ENCODE peak calls at places on chromosomes 11 and 22, in five cellular contexts. F is fibroblast of lung, Q is left ventricle myocardium inferior, D is NB4, T is psoas muscle. H is an unnamed sample.

GRCh38 chr22:36052505-36052941 is 23.9 kb upstream of the RBFOX2 start:
- DNase-seq in Q (no peak), T (no peak), D (peak; percentile 72), F (peak; percentile 76), H (no peak)

GRCh38 chr22:24418786-24419479 is 8.5 kb upstream of the ADORA2A start:
- DNase-seq in F (no peak), D (no peak), Q (no peak), T (no peak), H (no peak)

GRCh38 chr11:68398870-68399865 is 61.4 kb upstream of the PPP6R3 start:
- DNase-seq in Q (peak; percentile 82), D (no peak), F (no peak), T (peak; percentile 61), H (no peak)

GRCh38 chr22:27879923-27880322 is 39.1 kb downstream of the PITPNB start:
- DNase-seq in F (peak; percentile 49), D (peak; percentile 50), T (no peak), Q (no peak), H (no peak)

GRCh38 chr11:69819541-69820070 is 390 bp upstream of the FGF3 start:
- DNase-seq in Q (no peak), D (no peak), T (no peak), F (no peak), H (no peak)

GRCh38 chr22:30265131-30265720 is 1.4 kb downstream of the OSM start:
- DNase-seq in T (no peak), F (no peak), Q (no peak), D (peak; percentile 32), H (no peak)

GRCh38 chr11:28209906-28210305 is 101.7 kb downstream of the METTL15 start:
- DNase-seq in T (no peak), F (no peak), D (no peak), Q (no peak), H (no peak)

GRCh38 chr22:22348127-22348814 is 103.7 kb downstream of the VPREB1 start:
- DNase-seq in D (peak; percentile 19), T (no peak), Q (no peak), F (no peak), H (no peak)

GRCh38 chr11:76655466-76656086 is 15.0 kb downstream of the LRRC32 start:
- DNase-seq in Q (no peak), F (no peak), D (no peak), T (no peak), H (no peak)

GRCh38 chr11:80109031-80109430 is 668.2 kb upstream of the TENM4 start:
- DNase-seq in Q (no peak), D (no peak), T (no peak), F (peak; percentile 26), H (no peak)

GRCh38 chr11:109077340-109077927 is 344.6 kb upstream of the C11orf87 start:
- DNase-seq in Q (no peak), D (no peak), F (no peak), T (no peak), H (no peak)

GRCh38 chr11:94787798-94788197 is 19.6 kb downstream of the AMOTL1 start:
- DNase-seq in T (no peak), F (no peak), D (no peak), Q (no peak), H (no peak)

GRCh38 chr11:89566972-89567371 is 75.8 kb upstream of the NOX4 start:
- DNase-seq in D (no peak), Q (no peak), T (no peak), F (no peak), H (no peak)

GRCh38 chr11:76048763-76049162 is 157.5 kb downstream of the WNT11 start:
- DNase-seq in F (no peak), T (no peak), D (peak; percentile 66), Q (no peak), H (no peak)

GRCh38 chr11:12377106-12377823 is at the start of gene PARVA:
- DNase-seq in D (no peak), F (peak; percentile 87), Q (peak; percentile 76), T (peak; percentile 67), H (peak; percentile 31)
- TF ChIP-seq CTCF in D (no peak), F (no peak), Q (peak; percentile 40), T (no peak), H (peak; percentile 26)

DNA sequence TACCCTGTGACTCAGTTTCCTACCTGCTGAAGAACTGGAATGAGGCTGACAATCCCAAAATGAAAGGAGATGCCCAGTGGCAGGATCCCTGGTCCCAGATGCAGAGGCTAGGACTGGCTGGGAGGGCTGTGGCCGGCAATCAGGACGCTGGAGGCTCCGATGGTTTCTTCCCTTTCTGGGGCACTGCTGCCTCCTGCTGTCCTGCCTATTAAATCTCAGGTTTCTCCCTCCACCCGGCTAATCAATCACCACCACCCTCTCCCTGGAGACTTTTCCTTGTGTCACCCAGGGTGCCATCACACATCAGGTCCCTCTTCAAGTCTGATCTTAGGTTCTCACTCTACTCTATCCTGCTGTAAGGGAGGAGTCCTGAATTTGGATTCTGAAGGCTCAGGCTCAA is 82.6 kb downstream of the RCN1 start:
- DNase-seq in D (peak; percentile 57), T (peak; percentile 30), F (peak; percentile 58), Q (peak; percentile 48), H (no peak)
- H3K4me3 ChIP-seq in D (no peak overlapping the region), T (peak overlapping the region; percentile 35), F (peak overlapping the region; percentile 70), Q (peak overlapping the region; percentile 56), H (peak overlapping the region; percentile 36)

GRCh38 chr22:32411388-32411787 is 659 bp downstream of the RTCB start:
- DNase-seq in T (no peak), D (peak; percentile 16), Q (no peak), F (peak; percentile 52), H (no peak)
- TF ChIP-seq CTCF in T (no peak), D (no peak), Q (no peak), F (no peak), H (no peak)

DNA sequence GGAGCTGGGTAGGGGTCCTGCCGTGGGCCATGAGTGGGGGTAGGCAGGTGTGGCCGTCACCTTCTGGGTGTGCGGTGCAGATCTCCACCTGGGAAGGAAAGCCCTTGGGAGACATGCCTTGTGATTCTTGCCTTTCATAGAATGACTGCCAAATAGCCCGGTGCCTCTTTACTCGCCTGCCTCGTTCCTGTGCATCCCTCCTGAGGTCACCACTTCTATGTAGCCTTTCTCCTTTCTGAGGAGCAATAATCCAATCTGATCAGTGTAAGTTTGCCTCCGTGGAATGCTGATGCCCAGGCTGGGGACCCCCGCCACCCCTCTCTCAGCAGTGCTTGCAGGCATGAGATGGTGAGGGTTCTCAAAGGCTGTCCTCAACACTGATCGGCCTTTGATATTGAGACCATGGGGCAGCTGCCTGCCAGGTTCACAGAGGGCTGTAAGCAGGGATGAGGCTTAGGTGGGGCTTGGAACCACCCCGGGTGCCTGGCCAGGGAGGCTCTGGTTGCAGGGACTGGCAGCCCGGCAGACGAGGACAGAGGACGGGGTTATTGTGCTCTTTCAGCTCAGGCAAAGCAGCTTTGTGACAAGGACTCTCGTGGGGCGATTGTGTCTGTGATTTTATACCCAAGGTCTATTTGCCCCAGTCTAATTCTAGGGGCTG is 86.1 kb upstream of the WNT7B start:
- DNase-seq in D (no peak), Q (peak; percentile 9), T (no peak), F (peak; percentile 5), H (no peak)
- H3K4me3 ChIP-seq in D (no peak overlapping the region), Q (peak overlapping the region; percentile 89), T (peak overlapping the region; percentile 88), F (no peak overlapping the region), H (no peak overlapping the region)

DNA sequence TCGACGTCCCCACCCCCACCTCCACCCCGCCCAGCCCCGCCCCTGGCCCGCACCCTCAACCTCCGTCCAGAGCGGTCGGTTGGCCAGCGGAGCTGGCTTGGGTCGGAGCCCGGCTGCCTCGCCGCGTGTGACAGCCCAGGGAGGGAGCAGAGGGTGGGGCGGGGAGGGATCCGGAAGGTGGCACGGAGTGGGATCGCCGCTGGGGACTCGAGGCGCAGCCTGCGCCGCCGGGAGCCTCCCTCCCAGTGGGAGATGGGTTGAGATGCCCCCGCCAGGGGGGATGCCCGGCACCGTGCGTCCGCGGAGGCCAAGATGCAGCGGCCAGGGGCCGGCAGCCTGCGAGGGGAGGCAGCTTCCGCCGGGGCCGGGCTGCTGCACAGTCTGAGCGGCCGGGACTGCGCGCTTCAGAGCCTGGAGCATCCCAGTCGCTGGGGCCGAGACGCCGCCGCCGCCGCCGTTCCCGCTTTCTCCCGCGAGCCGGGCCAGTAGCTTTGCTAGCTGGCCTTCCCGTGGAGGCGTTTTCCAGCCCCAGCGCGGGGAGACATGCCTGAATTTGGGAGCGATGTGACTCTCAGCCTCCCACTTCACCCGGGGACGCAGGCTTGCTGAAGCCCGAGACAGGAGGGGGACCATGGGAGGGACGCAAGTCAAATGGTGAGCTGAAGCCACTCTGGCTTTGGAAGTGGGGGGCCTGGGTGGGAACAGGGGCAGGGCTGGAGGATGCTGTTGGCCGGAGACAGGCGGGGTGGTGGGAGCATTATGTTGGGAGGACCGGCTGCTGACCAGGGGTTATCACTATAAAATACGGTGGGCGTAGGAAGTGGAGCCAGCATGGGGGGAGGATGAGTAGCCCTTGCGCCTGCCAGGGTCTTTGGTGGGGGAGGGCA is 40.2 kb downstream of the DIXDC1 start:
- DNase-seq in Q (peak; percentile 72), T (peak; percentile 76), F (peak; percentile 57), D (no peak), H (no peak)
- TF ChIP-seq CTCF in Q (no peak), T (no peak), F (no peak), D (no peak), H (no peak)

DNA sequence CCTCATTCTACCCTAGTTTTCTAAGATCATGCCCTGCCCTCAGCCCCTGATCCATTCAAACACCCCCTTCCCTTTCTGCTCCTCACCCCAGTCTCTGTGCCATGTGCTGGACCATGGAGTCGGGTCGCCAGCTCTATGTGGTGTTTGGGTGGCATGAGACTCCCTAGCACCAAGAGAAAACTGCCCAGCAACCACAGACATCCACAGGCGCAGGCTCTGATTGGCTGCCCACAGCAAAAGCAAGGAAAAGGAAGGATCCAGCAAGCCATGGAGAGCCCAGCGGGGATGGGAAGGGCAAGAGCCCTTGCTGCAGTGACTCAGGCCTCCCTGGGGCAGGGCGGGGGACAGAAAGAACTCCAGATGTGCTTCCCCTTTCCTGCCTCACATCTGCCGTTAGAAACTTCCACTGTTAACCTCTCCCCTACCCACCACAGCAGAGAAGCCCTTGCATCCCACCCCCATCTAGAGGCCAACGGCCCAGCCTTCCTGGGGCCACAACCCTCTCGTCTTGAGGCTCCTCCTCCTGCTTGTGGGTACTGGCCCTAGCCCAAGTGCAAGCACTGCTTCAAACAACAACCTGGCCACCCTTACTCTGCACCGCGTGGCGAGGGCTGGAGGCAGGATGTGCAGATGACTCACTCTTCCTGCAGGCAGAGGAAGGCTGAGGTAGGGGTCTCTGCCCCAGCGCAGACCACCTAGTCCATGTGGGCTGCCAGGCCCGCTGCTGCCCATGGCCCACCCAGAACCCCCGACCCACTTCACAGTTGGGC is 9.7 kb upstream of the AHNAK start:
- DNase-seq in F (peak; percentile 92), T (peak; percentile 94), D (peak; percentile 100), Q (peak; percentile 87), H (peak; percentile 70)
- H3K4me3 ChIP-seq in F (peak overlapping the region; percentile 33), T (peak overlapping the region; percentile 41), D (peak overlapping the region; percentile 33), Q (peak overlapping the region; percentile 39), H (peak overlapping the region; percentile 39)

GRCh38 chr11:60870276-60870675 is 2.9 kb downstream of the ZP1 start:
- DNase-seq in Q (no peak), F (no peak), D (no peak), T (no peak), H (no peak)
- TF ChIP-seq CTCF in Q (no peak), F (no peak), D (no peak), T (no peak), H (no peak)

H was measured in AG04449.